ENCODE peak calls at places on chromosomes 7 and 10, in nine cellular contexts. One of them, this sample, is unnamed.

GRCh38 chr7:155000795-155001194 is 2.1 kb downstream of the PAXIP1 start:
- DNase-seq in GM04504: no peak
- DNase-seq in astrocyte of the spinal cord: no peak
- DNase-seq in activated gamma-delta T cell treated with anti-CD3 and anti-CD28 coated beads, Interleukin-2, amount 50 U/mL, for 16 hours: no peak
- DNase-seq in retina: no peak
- DNase-seq in activated T-helper 9 cell treated with anti-CD3 and anti-CD28 coated beads, Interleukin-2, amount 50 U/mL, for 16 hours: no peak
- DNase-seq in skeletal muscle cell: no peak
- DNase-seq in GM12878: no peak
- DNase-seq in T-helper 1 cell: no peak
- DNase-seq in this sample: no peak

GRCh38 chr10:100999742-101000601 is at the start of gene LZTS2:
- DNase-seq in GM04504: no peak
- DNase-seq in skeletal muscle cell: no peak
- DNase-seq in retina: peak
- DNase-seq in T-helper 1 cell: no peak
- DNase-seq in astrocyte of the spinal cord: no peak
- DNase-seq in GM12878: no peak
- DNase-seq in activated gamma-delta T cell treated with anti-CD3 and anti-CD28 coated beads, Interleukin-2, amount 50 U/mL, for 16 hours: no peak
- DNase-seq in activated T-helper 9 cell treated with anti-CD3 and anti-CD28 coated beads, Interleukin-2, amount 50 U/mL, for 16 hours: no peak
- DNase-seq in this sample: no peak

GRCh38 chr7:130884437-130885417 is 150.7 kb upstream of the KLF14 start:
- DNase-seq in astrocyte of the spinal cord: peak
- DNase-seq in skeletal muscle cell: no peak
- DNase-seq in GM04504: no peak
- DNase-seq in T-helper 1 cell: no peak
- DNase-seq in GM12878: no peak
- DNase-seq in activated T-helper 9 cell treated with anti-CD3 and anti-CD28 coated beads, Interleukin-2, amount 50 U/mL, for 16 hours: no peak
- DNase-seq in retina: no peak
- DNase-seq in activated gamma-delta T cell treated with anti-CD3 and anti-CD28 coated beads, Interleukin-2, amount 50 U/mL, for 16 hours: no peak
- DNase-seq in this sample: peak

GRCh38 chr10:89414879-89415821 is 782 bp downstream of the IFIT5 start:
- DNase-seq in T-helper 1 cell: peak
- DNase-seq in GM12878: no peak
- DNase-seq in skeletal muscle cell: no peak
- DNase-seq in activated gamma-delta T cell treated with anti-CD3 and anti-CD28 coated beads, Interleukin-2, amount 50 U/mL, for 16 hours: no peak
- DNase-seq in GM04504: no peak
- DNase-seq in astrocyte of the spinal cord: peak
- DNase-seq in activated T-helper 9 cell treated with anti-CD3 and anti-CD28 coated beads, Interleukin-2, amount 50 U/mL, for 16 hours: peak
- DNase-seq in retina: no peak
- DNase-seq in this sample: peak

GRCh38 chr10:118407026-118407425 is 64.9 kb upstream of the FAM204A start:
- DNase-seq in skeletal muscle cell: no peak
- DNase-seq in T-helper 1 cell: no peak
- DNase-seq in activated T-helper 9 cell treated with anti-CD3 and anti-CD28 coated beads, Interleukin-2, amount 50 U/mL, for 16 hours: no peak
- DNase-seq in GM12878: no peak
- DNase-seq in astrocyte of the spinal cord: no peak
- DNase-seq in GM04504: no peak
- DNase-seq in activated gamma-delta T cell treated with anti-CD3 and anti-CD28 coated beads, Interleukin-2, amount 50 U/mL, for 16 hours: no peak
- DNase-seq in retina: no peak
- DNase-seq in this sample: no peak

GRCh38 chr7:25059576-25059975 is 65.5 kb downstream of the CYCS start:
- DNase-seq in T-helper 1 cell: no peak
- DNase-seq in skeletal muscle cell: no peak
- DNase-seq in activated gamma-delta T cell treated with anti-CD3 and anti-CD28 coated beads, Interleukin-2, amount 50 U/mL, for 16 hours: no peak
- DNase-seq in activated T-helper 9 cell treated with anti-CD3 and anti-CD28 coated beads, Interleukin-2, amount 50 U/mL, for 16 hours: no peak
- DNase-seq in GM04504: no peak
- DNase-seq in GM12878: no peak
- DNase-seq in retina: no peak
- DNase-seq in astrocyte of the spinal cord: no peak
- DNase-seq in this sample: no peak

GRCh38 chr7:47386273-47386820 is 195.6 kb downstream of the TNS3 start:
- DNase-seq in T-helper 1 cell: no peak
- DNase-seq in astrocyte of the spinal cord: no peak
- DNase-seq in GM12878: no peak
- DNase-seq in retina: no peak
- DNase-seq in GM04504: no peak
- DNase-seq in skeletal muscle cell: no peak
- DNase-seq in activated T-helper 9 cell treated with anti-CD3 and anti-CD28 coated beads, Interleukin-2, amount 50 U/mL, for 16 hours: no peak
- DNase-seq in activated gamma-delta T cell treated with anti-CD3 and anti-CD28 coated beads, Interleukin-2, amount 50 U/mL, for 16 hours: no peak
- DNase-seq in this sample: no peak

GRCh38 chr7:158055726-158056510 is 531.7 kb downstream of the PTPRN2 start:
- DNase-seq in T-helper 1 cell: no peak
- DNase-seq in GM04504: no peak
- DNase-seq in astrocyte of the spinal cord: no peak
- DNase-seq in skeletal muscle cell: no peak
- DNase-seq in retina: no peak
- DNase-seq in activated gamma-delta T cell treated with anti-CD3 and anti-CD28 coated beads, Interleukin-2, amount 50 U/mL, for 16 hours: no peak
- DNase-seq in GM12878: no peak
- DNase-seq in activated T-helper 9 cell treated with anti-CD3 and anti-CD28 coated beads, Interleukin-2, amount 50 U/mL, for 16 hours: no peak
- DNase-seq in this sample: no peak

GRCh38 chr10:49162761-49163160 is 25.4 kb downstream of the TMEM273 start:
- DNase-seq in GM12878: no peak
- DNase-seq in GM04504: no peak
- DNase-seq in retina: no peak
- DNase-seq in astrocyte of the spinal cord: no peak
- DNase-seq in activated T-helper 9 cell treated with anti-CD3 and anti-CD28 coated beads, Interleukin-2, amount 50 U/mL, for 16 hours: no peak
- DNase-seq in T-helper 1 cell: no peak
- DNase-seq in skeletal muscle cell: no peak
- DNase-seq in activated gamma-delta T cell treated with anti-CD3 and anti-CD28 coated beads, Interleukin-2, amount 50 U/mL, for 16 hours: no peak
- DNase-seq in this sample: no peak

GRCh38 chr7:98981701-98982100 is 103.4 kb downstream of the TRRAP start:
- DNase-seq in activated T-helper 9 cell treated with anti-CD3 and anti-CD28 coated beads, Interleukin-2, amount 50 U/mL, for 16 hours: no peak
- DNase-seq in astrocyte of the spinal cord: no peak
- DNase-seq in skeletal muscle cell: no peak
- DNase-seq in T-helper 1 cell: no peak
- DNase-seq in GM04504: no peak
- DNase-seq in retina: no peak
- DNase-seq in GM12878: no peak
- DNase-seq in activated gamma-delta T cell treated with anti-CD3 and anti-CD28 coated beads, Interleukin-2, amount 50 U/mL, for 16 hours: no peak
- DNase-seq in this sample: no peak

GRCh38 chr10:86489960-86490612 is 31.5 kb downstream of the WAPL start:
- DNase-seq in activated T-helper 9 cell treated with anti-CD3 and anti-CD28 coated beads, Interleukin-2, amount 50 U/mL, for 16 hours: no peak
- DNase-seq in activated gamma-delta T cell treated with anti-CD3 and anti-CD28 coated beads, Interleukin-2, amount 50 U/mL, for 16 hours: no peak
- DNase-seq in skeletal muscle cell: no peak
- DNase-seq in T-helper 1 cell: no peak
- DNase-seq in GM04504: no peak
- DNase-seq in astrocyte of the spinal cord: no peak
- DNase-seq in GM12878: no peak
- DNase-seq in retina: no peak
- DNase-seq in this sample: no peak

GRCh38 chr10:35236739-35237138 is 99.6 kb upstream of the CCNY start:
- DNase-seq in retina: no peak
- DNase-seq in activated T-helper 9 cell treated with anti-CD3 and anti-CD28 coated beads, Interleukin-2, amount 50 U/mL, for 16 hours: no peak
- DNase-seq in skeletal muscle cell: no peak
- DNase-seq in GM04504: no peak
- DNase-seq in astrocyte of the spinal cord: peak
- DNase-seq in T-helper 1 cell: no peak
- DNase-seq in activated gamma-delta T cell treated with anti-CD3 and anti-CD28 coated beads, Interleukin-2, amount 50 U/mL, for 16 hours: no peak
- DNase-seq in GM12878: no peak
- DNase-seq in this sample: peak

GRCh38 chr10:91349381-91349780 is 60.8 kb upstream of the HECTD2 start:
- DNase-seq in GM04504: peak
- DNase-seq in GM12878: no peak
- DNase-seq in activated gamma-delta T cell treated with anti-CD3 and anti-CD28 coated beads, Interleukin-2, amount 50 U/mL, for 16 hours: no peak
- DNase-seq in astrocyte of the spinal cord: peak
- DNase-seq in T-helper 1 cell: no peak
- DNase-seq in activated T-helper 9 cell treated with anti-CD3 and anti-CD28 coated beads, Interleukin-2, amount 50 U/mL, for 16 hours: no peak
- DNase-seq in retina: no peak
- DNase-seq in skeletal muscle cell: peak
- DNase-seq in this sample: no peak

GRCh38 chr10:119428789-119429188 is 113.7 kb downstream of the RGS10 start:
- DNase-seq in activated gamma-delta T cell treated with anti-CD3 and anti-CD28 coated beads, Interleukin-2, amount 50 U/mL, for 16 hours: no peak
- DNase-seq in GM12878: no peak
- DNase-seq in astrocyte of the spinal cord: peak
- DNase-seq in GM04504: no peak
- DNase-seq in skeletal muscle cell: no peak
- DNase-seq in T-helper 1 cell: no peak
- DNase-seq in retina: no peak
- DNase-seq in activated T-helper 9 cell treated with anti-CD3 and anti-CD28 coated beads, Interleukin-2, amount 50 U/mL, for 16 hours: no peak
- DNase-seq in this sample: no peak

GRCh38 chr10:132907901-132908620 is 34.3 kb downstream of the CFAP46 start:
- DNase-seq in activated gamma-delta T cell treated with anti-CD3 and anti-CD28 coated beads, Interleukin-2, amount 50 U/mL, for 16 hours: no peak
- DNase-seq in T-helper 1 cell: no peak
- DNase-seq in GM04504: no peak
- DNase-seq in GM12878: no peak
- DNase-seq in skeletal muscle cell: no peak
- DNase-seq in activated T-helper 9 cell treated with anti-CD3 and anti-CD28 coated beads, Interleukin-2, amount 50 U/mL, for 16 hours: no peak
- DNase-seq in astrocyte of the spinal cord: no peak
- DNase-seq in retina: no peak
- DNase-seq in this sample: no peak